ENCODE peak calls at places on chromosomes 6 and 20, in six cellular contexts. One of them, this sample, is unnamed.

GRCh38 chr6:160919713-160920112 is 71.9 kb upstream of the MAP3K4 start:
- DNase-seq in stomach: no peak
- DNase-seq in K562: no peak
- DNase-seq in ovary: no peak
- DNase-seq in SK-N-SH: no peak
- DNase-seq in A549: peak
- DNase-seq in this sample: peak

GRCh38 chr20:46901638-46902037 is 7.0 kb downstream of the EYA2 start:
- DNase-seq in stomach: no peak
- DNase-seq in K562: no peak
- DNase-seq in ovary: no peak
- DNase-seq in SK-N-SH: no peak
- DNase-seq in A549: no peak
- DNase-seq in this sample: no peak

GRCh38 chr20:57435498-57436222 is 44.5 kb downstream of the RBM38 start:
- DNase-seq in stomach: peak
- DNase-seq in K562: peak
- DNase-seq in ovary: no peak
- DNase-seq in SK-N-SH: no peak
- DNase-seq in A549: peak
- DNase-seq in this sample: peak

GRCh38 chr6:43221046-43221773 is 8.1 kb downstream of the DNPH1 start:
- DNase-seq in stomach: peak
- DNase-seq in K562: no peak
- DNase-seq in ovary: no peak
- DNase-seq in SK-N-SH: no peak
- DNase-seq in A549: no peak
- DNase-seq in this sample: no peak

GRCh38 chr20:25059866-25060465 is 2.0 kb upstream of the ACSS1 start:
- DNase-seq in stomach: peak
- DNase-seq in K562: no peak
- DNase-seq in ovary: no peak
- DNase-seq in SK-N-SH: no peak
- DNase-seq in A549: no peak
- DNase-seq in this sample: peak

GRCh38 chr20:61933951-61934715 is 131.5 kb downstream of the TAF4 start:
- DNase-seq in stomach: no peak
- DNase-seq in K562: no peak
- DNase-seq in ovary: no peak
- DNase-seq in SK-N-SH: no peak
- DNase-seq in A549: no peak
- DNase-seq in this sample: peak

GRCh38 chr20:57809661-57810172 is 99.9 kb upstream of the PMEPA1 start:
- DNase-seq in stomach: no peak
- DNase-seq in K562: no peak
- DNase-seq in ovary: no peak
- DNase-seq in SK-N-SH: peak
- DNase-seq in A549: peak
- DNase-seq in this sample: peak

GRCh38 chr6:155100087-155100486 is 105.0 kb downstream of the TIAM2 start:
- DNase-seq in stomach: peak
- DNase-seq in K562: no peak
- DNase-seq in ovary: peak
- DNase-seq in SK-N-SH: no peak
- DNase-seq in A549: no peak
- DNase-seq in this sample: no peak

GRCh38 chr20:60725311-60725906 is 526.7 kb upstream of the CDH4 start:
- DNase-seq in stomach: no peak
- DNase-seq in K562: no peak
- DNase-seq in ovary: no peak
- DNase-seq in SK-N-SH: no peak
- DNase-seq in A549: no peak
- DNase-seq in this sample: no peak

GRCh38 chr6:13063300-13063918 is 264.9 kb downstream of the TBC1D7 start:
- DNase-seq in stomach: no peak
- DNase-seq in K562: no peak
- DNase-seq in ovary: no peak
- DNase-seq in SK-N-SH: no peak
- DNase-seq in A549: no peak
- DNase-seq in this sample: no peak

GRCh38 chr6:107716688-107717089 is 107.4 kb downstream of the SCML4 start:
- DNase-seq in stomach: no peak
- DNase-seq in K562: peak
- DNase-seq in ovary: no peak
- DNase-seq in SK-N-SH: peak
- DNase-seq in A549: peak
- DNase-seq in this sample: peak

GRCh38 chr20:39874049-39874893 is 814.8 kb downstream of the MAFB start:
- DNase-seq in stomach: peak
- DNase-seq in K562: peak
- DNase-seq in ovary: peak
- DNase-seq in SK-N-SH: peak
- DNase-seq in A549: peak
- DNase-seq in this sample: peak

GRCh38 chr20:10603378-10603777 is 70.4 kb downstream of the JAG1 start:
- DNase-seq in stomach: no peak
- DNase-seq in K562: no peak
- DNase-seq in ovary: no peak
- DNase-seq in SK-N-SH: no peak
- DNase-seq in A549: no peak
- DNase-seq in this sample: no peak

GRCh38 chr6:168007592-168008338 is 10.3 kb downstream of the KIF25 start:
- DNase-seq in stomach: peak
- DNase-seq in K562: no peak
- DNase-seq in ovary: no peak
- DNase-seq in SK-N-SH: no peak
- DNase-seq in A549: peak
- DNase-seq in this sample: no peak

GRCh38 chr6:129684323-129684884 is 25.6 kb downstream of the ARHGAP18 start:
- DNase-seq in stomach: no peak
- DNase-seq in K562: no peak
- DNase-seq in ovary: no peak
- DNase-seq in SK-N-SH: no peak
- DNase-seq in A549: no peak
- DNase-seq in this sample: no peak
- H3K4me3 ChIP-seq in stomach: no peak
- H3K4me3 ChIP-seq in K562: no peak
- H3K4me3 ChIP-seq in ovary: no peak
- H3K4me3 ChIP-seq in SK-N-SH: no peak
- H3K4me3 ChIP-seq in A549: no peak
- H3K4me3 ChIP-seq in this sample: no peak

GRCh38 chr20:51594999-51595532 is 52.5 kb upstream of the NFATC2 start:
- DNase-seq in stomach: peak
- DNase-seq in K562: peak
- DNase-seq in ovary: peak
- DNase-seq in SK-N-SH: peak
- DNase-seq in A549: peak
- DNase-seq in this sample: peak
- TF ChIP-seq EP300 in stomach: no peak
- TF ChIP-seq EP300 in K562: peak
- TF ChIP-seq EP300 in ovary: no peak
- TF ChIP-seq EP300 in SK-N-SH: no peak
- TF ChIP-seq EP300 in A549: no peak
- TF ChIP-seq EP300 in this sample: no peak

GRCh38 chr6:89121934-89122333 is 4.1 kb upstream of the SRSF12 start:
- DNase-seq in stomach: no peak
- DNase-seq in K562: no peak
- DNase-seq in ovary: no peak
- DNase-seq in SK-N-SH: no peak
- DNase-seq in A549: no peak
- DNase-seq in this sample: no peak

GRCh38 chr6:89116702-89117101 is 1.2 kb downstream of the SRSF12 start:
- DNase-seq in stomach: no peak
- DNase-seq in K562: no peak
- DNase-seq in ovary: no peak
- DNase-seq in SK-N-SH: peak
- DNase-seq in A549: no peak
- DNase-seq in this sample: no peak

GRCh38 chr6:89117285-89118108 is at the start of gene SRSF12:
- DNase-seq in stomach: peak
- DNase-seq in K562: no peak
- DNase-seq in ovary: peak
- DNase-seq in SK-N-SH: peak
- DNase-seq in A549: peak
- DNase-seq in this sample: peak

GRCh38 chr6:89120371-89120770 is 2.5 kb upstream of the SRSF12 start:
- DNase-seq in stomach: no peak
- DNase-seq in K562: no peak
- DNase-seq in ovary: no peak
- DNase-seq in SK-N-SH: no peak
- DNase-seq in A549: peak
- DNase-seq in this sample: no peak

DNA sequence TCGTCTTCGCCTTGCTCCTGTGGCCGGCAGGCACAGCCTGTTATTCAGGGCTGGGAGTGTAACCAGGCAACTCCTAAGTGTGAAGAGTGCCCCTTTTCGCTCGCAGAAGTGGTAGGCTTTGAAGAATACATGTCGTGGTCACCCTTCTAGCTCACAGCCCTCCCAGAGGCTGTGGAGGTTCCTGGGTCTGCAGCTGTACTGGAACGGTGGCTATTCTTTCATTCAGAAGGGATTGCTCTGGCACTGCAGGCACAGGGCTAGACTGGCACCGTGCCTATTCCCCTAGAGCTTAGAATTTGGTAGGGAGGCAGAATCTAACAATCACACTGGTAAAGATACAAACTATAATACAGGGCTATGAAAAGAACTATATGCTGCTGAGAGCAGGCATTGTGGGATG is 1.1 kb upstream of the SRSF12 start:
- DNase-seq in stomach: no peak
- DNase-seq in K562: no peak
- DNase-seq in ovary: no peak
- DNase-seq in SK-N-SH: peak
- DNase-seq in A549: no peak
- DNase-seq in this sample: no peak
- H3K4me3 ChIP-seq in stomach: no peak
- H3K4me3 ChIP-seq in K562: no peak
- H3K4me3 ChIP-seq in ovary: no peak
- H3K4me3 ChIP-seq in SK-N-SH: no peak
- H3K4me3 ChIP-seq in A549: no peak
- H3K4me3 ChIP-seq in this sample: no peak

DNA sequence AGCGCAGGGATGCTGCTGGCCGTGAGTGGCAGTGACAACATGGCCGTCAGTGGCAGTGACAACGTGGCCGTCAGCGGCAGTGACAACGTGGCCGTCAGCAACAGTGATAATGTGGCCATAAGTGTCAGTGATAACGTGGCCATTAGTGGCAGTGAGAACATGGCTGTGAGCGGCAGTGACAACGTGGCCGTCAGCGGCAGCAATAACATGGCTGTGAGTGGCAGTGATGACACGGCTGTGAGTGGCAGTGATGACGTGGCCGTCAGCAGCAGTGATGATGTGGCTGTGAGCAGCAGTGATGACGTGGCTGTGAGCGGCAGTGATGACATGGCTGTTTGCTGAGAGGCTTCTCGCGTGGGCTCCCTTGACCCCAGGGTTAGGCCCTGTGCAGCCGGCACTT is 169.8 kb downstream of the ERMARD start:
- DNase-seq in stomach: no peak
- DNase-seq in K562: peak
- DNase-seq in ovary: no peak
- DNase-seq in SK-N-SH: no peak
- DNase-seq in A549: no peak
- DNase-seq in this sample: no peak
- TF ChIP-seq EP300 in stomach: no peak
- TF ChIP-seq EP300 in K562: no peak
- TF ChIP-seq EP300 in ovary: no peak
- TF ChIP-seq EP300 in SK-N-SH: no peak
- TF ChIP-seq EP300 in A549: no peak
- TF ChIP-seq EP300 in this sample: no peak

GRCh38 chr6:26474439-26474881 is 16.7 kb downstream of the BTN2A1 start:
- DNase-seq in stomach: no peak
- DNase-seq in K562: no peak
- DNase-seq in ovary: no peak
- DNase-seq in SK-N-SH: no peak
- DNase-seq in A549: no peak
- DNase-seq in this sample: no peak

GRCh38 chr6:26476893-26477292 is 19.1 kb downstream of the BTN2A1 start:
- DNase-seq in stomach: no peak
- DNase-seq in K562: peak
- DNase-seq in ovary: no peak
- DNase-seq in SK-N-SH: no peak
- DNase-seq in A549: no peak
- DNase-seq in this sample: no peak

GRCh38 chr6:26473758-26474438 is 16.1 kb downstream of the BTN2A1 start:
- DNase-seq in stomach: peak
- DNase-seq in K562: peak
- DNase-seq in ovary: peak
- DNase-seq in SK-N-SH: peak
- DNase-seq in A549: peak
- DNase-seq in this sample: no peak

GRCh38 chr6:26477431-26477830 is 19.7 kb downstream of the BTN2A1 start:
- DNase-seq in stomach: no peak
- DNase-seq in K562: no peak
- DNase-seq in ovary: no peak
- DNase-seq in SK-N-SH: no peak
- DNase-seq in A549: no peak
- DNase-seq in this sample: no peak

DNA sequence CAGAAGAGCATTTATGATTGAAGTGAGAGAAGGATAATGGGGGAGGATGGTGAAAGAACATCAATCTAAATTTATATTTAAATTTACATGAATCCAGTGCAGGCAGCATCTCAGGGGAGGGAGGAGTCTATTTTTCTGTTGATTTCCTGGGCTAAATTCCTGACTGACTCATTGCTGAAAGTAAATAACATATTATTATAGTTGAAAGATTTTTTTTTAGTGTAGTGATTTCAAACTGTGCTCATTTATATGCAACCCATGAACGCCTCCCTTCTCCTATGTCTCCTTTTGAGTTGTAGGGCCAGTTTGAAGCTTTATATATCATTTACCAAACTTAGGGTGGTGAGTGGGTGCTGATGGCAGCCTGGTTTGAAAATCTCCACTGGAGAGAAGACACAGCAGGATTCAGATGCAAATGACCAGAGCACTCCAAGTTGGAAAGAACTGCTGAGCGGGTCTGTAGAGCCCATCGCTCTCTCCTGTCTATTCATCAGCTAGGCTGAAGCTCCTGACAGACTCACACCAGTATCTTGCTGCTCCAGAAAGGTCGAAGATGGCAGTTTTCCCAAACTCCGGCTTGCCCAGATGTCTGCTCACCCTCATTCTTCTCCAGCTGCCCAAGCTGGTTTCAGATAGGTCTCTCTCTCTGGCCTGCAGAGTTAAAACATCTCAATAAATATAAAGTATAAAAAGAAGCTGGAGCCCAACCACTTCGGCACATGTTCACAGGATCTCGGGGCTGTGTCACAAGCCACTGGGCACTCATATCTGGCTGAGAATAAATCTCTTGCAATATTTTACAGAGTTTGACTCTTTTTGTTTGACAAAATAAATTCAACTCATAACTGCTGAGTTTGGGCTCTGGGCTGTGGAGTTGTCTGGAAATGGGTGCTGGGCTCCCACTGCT is 18.3 kb downstream of the BTN2A1 start:
- DNase-seq in stomach: no peak
- DNase-seq in K562: peak
- DNase-seq in ovary: no peak
- DNase-seq in SK-N-SH: no peak
- DNase-seq in A549: no peak
- DNase-seq in this sample: no peak
- H3K4me3 ChIP-seq in stomach: no peak
- H3K4me3 ChIP-seq in K562: no peak
- H3K4me3 ChIP-seq in ovary: no peak
- H3K4me3 ChIP-seq in SK-N-SH: no peak
- H3K4me3 ChIP-seq in A549: no peak
- H3K4me3 ChIP-seq in this sample: no peak

This sample was measured in upper lobe of left lung.